ENCODE peak calls at places on chromosomes 5 and 9, in four cellular contexts. C is HTR-8/SVneo; D is fibroblast of lung; U is stimulated activated CD4-positive, alpha-beta T cell treated with anti-CD3 and anti-CD28 coated beads, Interleukin-2, amount 100 ng/mL, for 48 hours. S is an unnamed sample.

GRCh38 chr5:92678576-92679105 is 902.4 kb downstream of the NR2F1-AS1 start:
- DNase-seq in U (no peak), D (no peak), C (no peak), S (no peak)

GRCh38 chr9:116160676-116161571 is 7.3 kb downstream of the PAPPA start:
- DNase-seq in U (no peak), C (no peak), D (no peak), S (no peak)

GRCh38 chr5:154309805-154310204 is 119.3 kb downstream of the GALNT10 start:
- DNase-seq in C (no peak), D (peak), U (no peak), S (peak)

GRCh38 chr5:143499480-143500114 is 96.1 kb upstream of the NR3C1 start:
- DNase-seq in U (no peak), C (no peak), D (no peak), S (no peak)

GRCh38 chr9:16869961-16870605 is 387 bp downstream of the BNC2 start:
- DNase-seq in U (no peak), C (no peak), D (peak), S (no peak)

GRCh38 chr9:77063645-77064285 is 44.3 kb downstream of the FOXB2 start:
- DNase-seq in U (no peak), D (peak), C (peak), S (peak)

GRCh38 chr5:34919077-34919476 is 3.6 kb downstream of the BRIX1 start:
- DNase-seq in U (no peak), C (no peak), D (no peak), S (no peak)

GRCh38 chr5:112642885-112643284 is 94.8 kb upstream of the APC start:
- DNase-seq in D (peak), U (no peak), C (no peak), S (no peak)

GRCh38 chr5:149470942-149471341 is 80.3 kb downstream of the CSNK1A1 start:
- DNase-seq in D (no peak), U (no peak), C (no peak), S (no peak)

GRCh38 chr5:169942181-169942580 is 38.1 kb downstream of the INSYN2B start:
- DNase-seq in U (no peak), C (no peak), D (peak), S (no peak)

GRCh38 chr9:133976888-133977287 is 15.2 kb downstream of the VAV2 start:
- DNase-seq in D (no peak), C (no peak), U (no peak), S (no peak)

GRCh38 chr9:78612089-78612488 is 315.2 kb downstream of the PSAT1 start:
- DNase-seq in C (no peak), D (peak), U (no peak), S (no peak)

GRCh38 chr9:36063804-36064447 is 27.2 kb downstream of the RECK start:
- DNase-seq in U (no peak), C (no peak), D (peak), S (no peak)

GRCh38 chr5:38509185-38509584 is 47.3 kb downstream of the LIFR start:
- DNase-seq in U (no peak), C (peak), D (peak), S (no peak)

GRCh38 chr9:108634669-108635462 is 220.9 kb downstream of the ACTL7B start:
- DNase-seq in C (no peak), U (no peak), D (peak), S (no peak)

GRCh38 chr9:77602852-77603251 is 45.3 kb downstream of the GNA14 start:
- DNase-seq in C (no peak), D (no peak), U (no peak), S (no peak)

GRCh38 chr5:107011530-107012115 is 659.1 kb downstream of the EFNA5 start:
- DNase-seq in C (no peak), D (peak), U (no peak), S (no peak)

GRCh38 chr5:136458481-136458880 is 93.1 kb upstream of the TRPC7 start:
- DNase-seq in D (no peak), U (no peak), C (no peak), S (no peak)

GRCh38 chr5:172583931-172584511 is 57.0 kb upstream of the NEURL1B start:
- DNase-seq in D (no peak), C (no peak), U (no peak), S (no peak)

GRCh38 chr9:75229605-75230332 is 141.5 kb downstream of the OSTF1 start:
- DNase-seq in C (no peak), U (no peak), D (peak), S (peak)

GRCh38 chr5:107735558-107735957 is 64.8 kb upstream of the EFNA5 start:
- DNase-seq in D (no peak), U (no peak), C (no peak), S (no peak)

GRCh38 chr9:95572370-95573151 is 55.8 kb upstream of the PTCH1 start:
- DNase-seq in C (no peak), D (peak), U (no peak), S (no peak)

GRCh38 chr5:101306391-101307137 is 403.5 kb upstream of the ST8SIA4 start:
- DNase-seq in D (peak), U (no peak), C (no peak), S (peak)

GRCh38 chr5:40754381-40755092 is 1.2 kb downstream of the TTC33 start:
- DNase-seq in C (peak), D (peak), U (no peak), S (no peak)

GRCh38 chr5:160469156-160470144 is 47.8 kb downstream of the PTTG1 start:
- DNase-seq in U (no peak), D (peak), C (no peak), S (peak)

GRCh38 chr5:148583421-148583965 is 70.8 kb downstream of the HTR4 start:
- DNase-seq in U (no peak), D (no peak), C (no peak), S (no peak)